ENCODE peak calls at places on chromosomes 2 and 18, in five cellular contexts. One of them, this sample, is unnamed.

GRCh38 chr2:120699292-120699691 is 36.4 kb upstream of the GLI2 start:
- DNase-seq in cardiac fibroblast: no peak
- DNase-seq in fibroblast of villous mesenchyme: no peak
- DNase-seq in uterus: no peak
- DNase-seq in PC-3: no peak
- DNase-seq in this sample: no peak

GRCh38 chr18:57211412-57211750 is 64.5 kb downstream of the BOD1L2 start:
- DNase-seq in cardiac fibroblast: no peak
- DNase-seq in PC-3: no peak
- DNase-seq in fibroblast of villous mesenchyme: no peak
- DNase-seq in uterus: no peak
- DNase-seq in this sample: no peak

GRCh38 chr18:13813271-13813849 is 10.6 kb upstream of the MC5R start:
- DNase-seq in uterus: peak; percentile 49
- DNase-seq in PC-3: peak; percentile 83
- DNase-seq in fibroblast of villous mesenchyme: peak; percentile 50
- DNase-seq in cardiac fibroblast: peak; percentile 68
- DNase-seq in this sample: peak; percentile 69

GRCh38 chr2:214135966-214136365 is 274.9 kb upstream of the VWC2L start:
- DNase-seq in uterus: no peak
- DNase-seq in fibroblast of villous mesenchyme: no peak
- DNase-seq in cardiac fibroblast: no peak
- DNase-seq in PC-3: peak; percentile 81
- DNase-seq in this sample: peak; percentile 95

GRCh38 chr2:68832161-68832869 is 38.9 kb downstream of the BMP10 start:
- DNase-seq in cardiac fibroblast: peak; percentile 81
- DNase-seq in PC-3: peak; percentile 74
- DNase-seq in fibroblast of villous mesenchyme: peak; percentile 82
- DNase-seq in uterus: peak; percentile 66
- DNase-seq in this sample: peak; percentile 76

GRCh38 chr2:94869131-94869530 is 2.1 kb upstream of the TEKT4 start:
- DNase-seq in fibroblast of villous mesenchyme: no peak
- DNase-seq in PC-3: no peak
- DNase-seq in cardiac fibroblast: no peak
- DNase-seq in uterus: no peak
- DNase-seq in this sample: no peak

GRCh38 chr2:221753401-221753800 is 181.3 kb upstream of the EPHA4 start:
- DNase-seq in uterus: no peak
- DNase-seq in cardiac fibroblast: no peak
- DNase-seq in PC-3: no peak
- DNase-seq in fibroblast of villous mesenchyme: no peak
- DNase-seq in this sample: no peak

GRCh38 chr2:217919781-217920351 is 82.9 kb downstream of the TNS1 start:
- DNase-seq in cardiac fibroblast: peak; percentile 68
- DNase-seq in PC-3: no peak
- DNase-seq in uterus: peak; percentile 81
- DNase-seq in fibroblast of villous mesenchyme: peak; percentile 70
- DNase-seq in this sample: no peak

GRCh38 chr2:96150007-96150406 is 4.8 kb upstream of the DUSP2 start:
- DNase-seq in uterus: no peak
- DNase-seq in PC-3: no peak
- DNase-seq in cardiac fibroblast: no peak
- DNase-seq in fibroblast of villous mesenchyme: no peak
- DNase-seq in this sample: no peak

GRCh38 chr2:47236503-47237215 is 81.6 kb upstream of the STPG4 start:
- DNase-seq in uterus: no peak
- DNase-seq in fibroblast of villous mesenchyme: no peak
- DNase-seq in cardiac fibroblast: no peak
- DNase-seq in PC-3: no peak
- DNase-seq in this sample: no peak

GRCh38 chr2:161332568-161332967 is 24.3 kb downstream of the PSMD14 start:
- DNase-seq in cardiac fibroblast: no peak
- DNase-seq in PC-3: no peak
- DNase-seq in fibroblast of villous mesenchyme: no peak
- DNase-seq in uterus: no peak
- DNase-seq in this sample: no peak

GRCh38 chr18:55228191-55228590 is 268.9 kb upstream of the CCDC68 start:
- DNase-seq in PC-3: no peak
- DNase-seq in fibroblast of villous mesenchyme: peak; percentile 30
- DNase-seq in uterus: no peak
- DNase-seq in cardiac fibroblast: no peak
- DNase-seq in this sample: no peak

GRCh38 chr18:77138270-77138669 is 5.7 kb upstream of the MBP start:
- DNase-seq in fibroblast of villous mesenchyme: no peak
- DNase-seq in uterus: no peak
- DNase-seq in PC-3: no peak
- DNase-seq in cardiac fibroblast: peak; percentile 34
- DNase-seq in this sample: no peak

GRCh38 chr2:160375802-160376469 is 117.7 kb downstream of the RBMS1 start:
- DNase-seq in cardiac fibroblast: peak; percentile 87
- DNase-seq in PC-3: peak; percentile 49
- DNase-seq in uterus: no peak
- DNase-seq in fibroblast of villous mesenchyme: peak; percentile 97
- DNase-seq in this sample: peak; percentile 52

GRCh38 chr18:72233106-72233505 is 311.0 kb downstream of the CBLN2 start:
- DNase-seq in cardiac fibroblast: no peak
- DNase-seq in fibroblast of villous mesenchyme: no peak
- DNase-seq in uterus: no peak
- DNase-seq in PC-3: no peak
- DNase-seq in this sample: no peak

GRCh38 chr18:49854681-49855080 is 41.3 kb upstream of the ACAA2 start:
- DNase-seq in cardiac fibroblast: no peak
- DNase-seq in uterus: no peak
- DNase-seq in fibroblast of villous mesenchyme: no peak
- DNase-seq in PC-3: peak; percentile 42
- DNase-seq in this sample: peak; percentile 63

GRCh38 chr2:230473378-230473777 is 57.4 kb downstream of the SP100 start:
- DNase-seq in uterus: no peak
- DNase-seq in PC-3: no peak
- DNase-seq in fibroblast of villous mesenchyme: no peak
- DNase-seq in cardiac fibroblast: peak; percentile 5
- DNase-seq in this sample: peak; percentile 23

GRCh38 chr18:75003764-75004690 is 204.9 kb downstream of the PTGR3 start:
- DNase-seq in uterus: no peak
- DNase-seq in cardiac fibroblast: peak; percentile 83
- DNase-seq in fibroblast of villous mesenchyme: peak; percentile 12
- DNase-seq in PC-3: no peak
- DNase-seq in this sample: no peak

GRCh38 chr2:31088516-31089195 is 49.6 kb downstream of the GALNT14 start:
- DNase-seq in PC-3: peak; percentile 23
- DNase-seq in cardiac fibroblast: no peak
- DNase-seq in uterus: no peak
- DNase-seq in fibroblast of villous mesenchyme: no peak
- DNase-seq in this sample: no peak

GRCh38 chr2:85216051-85216431 is 82.8 kb downstream of the TCF7L1 start:
- DNase-seq in cardiac fibroblast: no peak
- DNase-seq in uterus: no peak
- DNase-seq in PC-3: no peak
- DNase-seq in fibroblast of villous mesenchyme: no peak
- DNase-seq in this sample: peak; percentile 41

GRCh38 chr18:24930974-24931373 is 421.0 kb downstream of the ZNF521 start:
- DNase-seq in cardiac fibroblast: no peak
- DNase-seq in PC-3: peak; percentile 48
- DNase-seq in uterus: no peak
- DNase-seq in fibroblast of villous mesenchyme: no peak
- DNase-seq in this sample: no peak

GRCh38 chr2:23385351-23385747 is 370 bp downstream of the KLHL29 start:
- DNase-seq in PC-3: peak; percentile 35
- DNase-seq in cardiac fibroblast: peak; percentile 46
- DNase-seq in uterus: peak; percentile 41
- DNase-seq in fibroblast of villous mesenchyme: peak; percentile 29
- DNase-seq in this sample: no peak

GRCh38 chr2:219560037-219560892 is 11.1 kb downstream of the OBSL1 start:
- DNase-seq in fibroblast of villous mesenchyme: no peak
- DNase-seq in cardiac fibroblast: no peak
- DNase-seq in uterus: no peak
- DNase-seq in PC-3: no peak
- DNase-seq in this sample: no peak

GRCh38 chr2:176781570-176782217 is 430.9 kb upstream of the HNRNPA3 start:
- DNase-seq in uterus: no peak
- DNase-seq in fibroblast of villous mesenchyme: no peak
- DNase-seq in cardiac fibroblast: no peak
- DNase-seq in PC-3: no peak
- DNase-seq in this sample: no peak

GRCh38 chr18:74183110-74183509 is 34.8 kb downstream of the TIMM21 start:
- DNase-seq in fibroblast of villous mesenchyme: no peak
- DNase-seq in uterus: no peak
- DNase-seq in PC-3: peak; percentile 33
- DNase-seq in cardiac fibroblast: no peak
- DNase-seq in this sample: no peak

GRCh38 chr2:69033427-69034095 is 20.6 kb downstream of the ANTXR1 start:
- DNase-seq in fibroblast of villous mesenchyme: no peak
- DNase-seq in uterus: no peak
- DNase-seq in cardiac fibroblast: no peak
- DNase-seq in PC-3: no peak
- DNase-seq in this sample: no peak

GRCh38 chr2:76544901-76545300 is 834.2 kb upstream of the GCFC2 start:
- DNase-seq in uterus: no peak
- DNase-seq in PC-3: no peak
- DNase-seq in fibroblast of villous mesenchyme: no peak
- DNase-seq in cardiac fibroblast: no peak
- DNase-seq in this sample: no peak

GRCh38 chr2:232316382-232317190 is 62.0 kb upstream of the ALPP start:
- DNase-seq in PC-3: no peak
- DNase-seq in uterus: no peak
- DNase-seq in cardiac fibroblast: no peak
- DNase-seq in fibroblast of villous mesenchyme: peak; percentile 6
- DNase-seq in this sample: no peak

GRCh38 chr2:232318175-232318855 is 60.2 kb upstream of the ALPP start:
- DNase-seq in uterus: no peak
- DNase-seq in fibroblast of villous mesenchyme: no peak
- DNase-seq in PC-3: no peak
- DNase-seq in cardiac fibroblast: no peak
- DNase-seq in this sample: no peak

GRCh38 chr2:232319117-232320037 is 59.2 kb upstream of the ALPP start:
- DNase-seq in PC-3: no peak
- DNase-seq in fibroblast of villous mesenchyme: no peak
- DNase-seq in uterus: no peak
- DNase-seq in cardiac fibroblast: no peak
- DNase-seq in this sample: no peak

GRCh38 chr2:232315923-232316299 is 62.6 kb upstream of the ALPP start:
- DNase-seq in PC-3: no peak
- DNase-seq in cardiac fibroblast: no peak
- DNase-seq in fibroblast of villous mesenchyme: no peak
- DNase-seq in uterus: no peak
- DNase-seq in this sample: no peak

DNA sequence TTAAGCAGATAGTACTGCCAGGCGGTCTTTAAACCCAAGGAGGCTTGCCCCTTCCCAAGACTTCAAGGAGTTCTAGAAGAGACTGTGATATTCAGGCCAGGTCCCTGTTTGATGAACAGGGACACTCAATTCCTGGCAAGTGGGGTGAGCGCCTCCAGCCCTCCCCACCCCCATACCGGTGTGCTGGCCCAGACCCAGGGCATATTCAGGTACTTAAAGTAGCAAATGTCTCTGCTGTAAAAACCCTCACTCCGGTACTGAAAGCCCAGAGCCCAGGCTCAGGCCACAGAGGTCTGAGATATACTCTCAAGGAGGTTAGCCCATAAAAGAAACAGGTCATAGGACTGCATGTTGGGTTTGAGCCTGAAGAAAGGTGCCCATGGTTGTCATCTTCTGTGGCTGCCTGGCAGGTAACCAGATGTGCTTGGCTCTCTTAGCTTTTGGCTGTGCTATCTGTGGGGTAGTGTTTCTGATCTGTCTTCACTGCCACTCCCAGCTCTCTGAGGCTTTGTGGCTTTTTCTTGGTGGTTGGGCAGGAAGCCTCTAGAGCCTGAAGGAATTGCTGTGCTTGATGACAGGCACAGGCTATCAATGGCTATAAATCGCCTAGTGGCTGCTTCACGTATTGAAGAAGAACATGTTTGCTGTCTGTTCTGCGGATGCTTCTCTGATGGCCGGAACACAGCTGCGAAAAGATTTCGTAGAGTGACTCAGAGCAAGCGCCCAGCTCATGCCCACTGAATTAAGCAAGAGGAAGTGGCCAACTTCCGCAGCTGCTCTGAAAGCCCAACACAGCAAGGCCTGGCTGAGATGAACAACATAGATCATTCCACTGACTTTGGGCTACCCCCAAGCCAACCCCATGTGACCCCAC is 63.3 kb upstream of the ALPP start:
- DNase-seq in fibroblast of villous mesenchyme: peak; percentile 93
- DNase-seq in PC-3: peak; percentile 31
- DNase-seq in cardiac fibroblast: peak; percentile 72
- DNase-seq in uterus: no peak
- DNase-seq in this sample: peak; percentile 93
- TF ChIP-seq CTCF in fibroblast of villous mesenchyme: peak; percentile 33
- TF ChIP-seq CTCF in PC-3: no peak
- TF ChIP-seq CTCF in cardiac fibroblast: peak; percentile 17
- TF ChIP-seq CTCF in uterus: no peak
- TF ChIP-seq CTCF in this sample: peak; percentile 47

GRCh38 chr2:16662440-16662839 is 3.2 kb downstream of the CYRIA start:
- DNase-seq in fibroblast of villous mesenchyme: no peak
- DNase-seq in cardiac fibroblast: peak; percentile 32
- DNase-seq in PC-3: no peak
- DNase-seq in uterus: peak; percentile 65
- DNase-seq in this sample: peak; percentile 62
- TF ChIP-seq CTCF in fibroblast of villous mesenchyme: no peak
- TF ChIP-seq CTCF in cardiac fibroblast: peak; percentile 4
- TF ChIP-seq CTCF in PC-3: no peak
- TF ChIP-seq CTCF in uterus: no peak
- TF ChIP-seq CTCF in this sample: no peak

GRCh38 chr2:11744631-11745394 is 1.6 kb upstream of the LPIN1 start:
- DNase-seq in PC-3: peak; percentile 44
- DNase-seq in uterus: peak; percentile 47
- DNase-seq in cardiac fibroblast: peak; percentile 59
- DNase-seq in fibroblast of villous mesenchyme: peak; percentile 66
- DNase-seq in this sample: no peak
- TF ChIP-seq CTCF in PC-3: peak; percentile 77
- TF ChIP-seq CTCF in uterus: peak; percentile 30
- TF ChIP-seq CTCF in cardiac fibroblast: peak; percentile 44
- TF ChIP-seq CTCF in fibroblast of villous mesenchyme: peak; percentile 51
- TF ChIP-seq CTCF in this sample: peak; percentile 23

DNA sequence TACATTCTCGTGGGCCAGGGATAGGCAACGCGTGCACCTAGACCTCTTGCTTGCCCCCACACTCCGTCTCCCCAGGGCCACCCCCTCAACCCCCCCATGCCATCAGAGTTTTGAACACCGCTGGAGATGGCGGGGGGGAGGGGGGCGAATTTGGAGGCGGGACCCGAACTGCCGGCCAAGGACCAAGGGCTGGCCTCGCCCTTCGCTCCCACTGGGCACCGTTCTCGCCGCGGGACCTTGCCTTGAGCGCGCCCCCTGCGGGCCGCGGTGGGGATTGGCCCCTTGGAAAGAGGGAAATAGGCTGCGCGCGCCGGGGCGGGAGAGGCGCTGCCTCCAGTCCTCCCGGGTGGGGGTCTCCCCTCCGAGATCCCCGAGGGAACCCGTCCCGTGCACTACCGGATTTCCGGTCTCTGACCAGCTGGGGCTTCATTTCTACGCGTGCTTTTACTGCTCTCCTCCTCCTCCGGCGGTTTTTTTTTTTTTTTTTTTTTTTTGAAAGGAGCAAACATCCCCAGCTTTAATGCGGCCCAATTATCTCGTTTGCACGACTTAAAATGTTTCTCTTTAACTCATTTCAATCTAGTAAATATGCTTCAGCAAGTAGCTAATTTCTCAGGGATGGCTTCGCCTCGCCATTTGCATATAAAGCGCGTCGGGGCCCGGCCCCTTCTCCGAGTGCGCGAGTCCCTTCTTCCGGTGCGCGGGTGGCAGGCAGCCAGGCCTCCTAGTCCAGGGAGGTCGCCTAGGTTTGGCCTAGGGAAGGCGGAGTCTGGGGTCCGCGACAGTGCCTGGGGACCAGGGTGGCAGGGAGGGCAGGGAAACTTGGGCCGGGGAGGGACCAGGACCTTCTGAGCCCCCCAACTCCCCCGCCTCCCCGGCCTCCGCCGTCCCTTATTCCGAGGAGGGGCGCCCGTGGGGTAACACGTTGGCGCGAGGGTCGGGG is 10.1 kb upstream of the GBX2 start:
- DNase-seq in PC-3: peak; percentile 80
- DNase-seq in cardiac fibroblast: peak; percentile 65
- DNase-seq in uterus: no peak
- DNase-seq in fibroblast of villous mesenchyme: peak; percentile 63
- DNase-seq in this sample: no peak
- TF ChIP-seq CTCF in PC-3: peak; percentile 77
- TF ChIP-seq CTCF in cardiac fibroblast: peak; percentile 84
- TF ChIP-seq CTCF in uterus: peak; percentile 42
- TF ChIP-seq CTCF in fibroblast of villous mesenchyme: peak; percentile 86
- TF ChIP-seq CTCF in this sample: peak; percentile 92